ENCODE peak calls at places on chromosomes 11 and 22, in four cellular contexts. Y is LoVo, T is NCI-H1048, F is islet precursor cell. D is an unnamed sample.

GRCh38 chr11:115660072-115660805 is 156.0 kb upstream of the CADM1 start:
- DNase-seq in Y (no peak), T (no peak), F (peak; percentile 76), D (no peak)

GRCh38 chr11:71190551-71190950 is 61.8 kb downstream of the SHANK2 start:
- DNase-seq in Y (no peak), T (no peak), F (no peak), D (no peak)

GRCh38 chr22:49295465-49295743 is 532.3 kb downstream of the BRD1 start:
- DNase-seq in Y (no peak), T (no peak), F (no peak), D (no peak)

GRCh38 chr22:41574847-41575381 is 14.1 kb downstream of the CSDC2 start:
- DNase-seq in Y (no peak), T (no peak), F (no peak), D (no peak)

GRCh38 chr22:17845340-17845739 is 71.1 kb upstream of the BID start:
- DNase-seq in Y (no peak), T (no peak), F (peak; percentile 65), D (no peak)

GRCh38 chr22:19659805-19660345 is 54.4 kb upstream of the SEPTIN5 start:
- DNase-seq in Y (no peak), T (no peak), F (no peak), D (no peak)

GRCh38 chr22:45867118-45867905 is 109.7 kb downstream of the WNT7B start:
- DNase-seq in Y (no peak), T (no peak), F (peak; percentile 64), D (no peak)

GRCh38 chr11:31800398-31801265 is 10.5 kb downstream of the PAX6 start:
- DNase-seq in Y (no peak), T (no peak), F (no peak), D (no peak)

GRCh38 chr11:13857828-13858227 is 104.7 kb upstream of the SPON1 start:
- DNase-seq in Y (peak; percentile 52), T (no peak), F (no peak), D (no peak)

GRCh38 chr11:10806206-10806605 is 2.5 kb downstream of the EIF4G2 start:
- DNase-seq in Y (no peak), T (no peak), F (no peak), D (no peak)

GRCh38 chr22:36865346-36865745 is 4.5 kb downstream of the NCF4 start:
- DNase-seq in Y (no peak), T (no peak), F (peak; percentile 90), D (no peak)

GRCh38 chr11:75652936-75653335 is 15.9 kb downstream of the MAP6 start:
- DNase-seq in Y (no peak), T (no peak), F (no peak), D (no peak)

GRCh38 chr11:70496591-70497535 is 98.5 kb downstream of the CTTN start:
- DNase-seq in Y (no peak), T (no peak), F (no peak), D (no peak)

D was measured in HCT116.